ENCODE peak calls at places on chromosomes 3 and 15, in ten cellular contexts. X is cardiac muscle cell, P is WTC11, H is A549, T is astrocyte of the spinal cord, U is psoas muscle, I is glutamatergic neuron, B is endothelial cell, M is H9, A is stomach. O is an unnamed sample.

GRCh38 chr3:42397644-42398043 is 12.8 kb downstream of the LYZL4 start:
- DNase-seq in H (no peak), X (no peak), M (no peak), I (no peak), A (no peak), P (no peak), B (no peak), T (no peak), U (no peak), O (no peak)

GRCh38 chr3:52774901-52775864 is 2.2 kb upstream of the ITIH1 start:
- DNase-seq in M (no peak), B (no peak), I (no peak), P (no peak), T (no peak), A (peak), X (no peak), H (no peak), U (no peak), O (peak)

GRCh38 chr15:61051570-61052031 is 177.5 kb downstream of the RORA start:
- DNase-seq in P (peak), U (peak), B (peak), I (no peak), M (peak), A (no peak), T (peak), H (peak), X (peak), O (peak)

GRCh38 chr15:30783019-30783418 is 120.7 kb upstream of the FAN1 start:
- DNase-seq in B (no peak), M (no peak), X (no peak), U (no peak), P (no peak), A (no peak), H (no peak), T (no peak), I (no peak), O (no peak)

GRCh38 chr15:66744610-66745279 is 42.7 kb downstream of the SMAD6 start:
- DNase-seq in I (no peak), H (no peak), T (no peak), X (no peak), P (no peak), A (no peak), B (no peak), M (no peak), U (no peak), O (no peak)

GRCh38 chr3:16064660-16065414 is 109.6 kb upstream of the GALNT15 start:
- DNase-seq in U (peak), I (no peak), P (no peak), B (no peak), X (peak), A (no peak), M (no peak), T (peak), H (peak), O (peak)

GRCh38 chr3:114827495-114827894 is 319.6 kb downstream of the ZBTB20 start:
- DNase-seq in H (peak), M (no peak), B (no peak), P (no peak), A (no peak), T (peak), X (peak), I (no peak), U (no peak), O (peak)

GRCh38 chr3:138222316-138222715 is 35.2 kb downstream of the ARMC8 start:
- DNase-seq in M (no peak), H (no peak), X (no peak), I (no peak), U (no peak), B (no peak), P (no peak), A (no peak), T (no peak), O (no peak)

GRCh38 chr3:194988495-194989165 is 282.3 kb downstream of the XXYLT1 start:
- DNase-seq in P (no peak), T (no peak), X (no peak), A (no peak), B (no peak), M (no peak), I (no peak), H (no peak), U (no peak), O (no peak)

GRCh38 chr3:33919312-33919711 is 120.9 kb downstream of the PDCD6IP start:
- DNase-seq in A (no peak), B (no peak), U (no peak), I (no peak), M (no peak), H (no peak), X (no peak), T (no peak), P (no peak), O (no peak)

GRCh38 chr3:33919721-33920120 is 121.3 kb downstream of the PDCD6IP start:
- DNase-seq in X (no peak), A (no peak), I (no peak), M (no peak), P (no peak), H (no peak), T (no peak), B (no peak), U (no peak), O (no peak)

GRCh38 chr3:33918357-33918756 is 119.9 kb downstream of the PDCD6IP start:
- DNase-seq in U (no peak), M (no peak), X (no peak), T (peak), A (no peak), I (no peak), P (no peak), H (no peak), B (no peak), O (no peak)

GRCh38 chr3:33921608-33922007 is 123.2 kb downstream of the PDCD6IP start:
- DNase-seq in A (no peak), B (no peak), T (no peak), U (no peak), I (no peak), P (no peak), X (no peak), H (no peak), M (no peak), O (no peak)

DNA sequence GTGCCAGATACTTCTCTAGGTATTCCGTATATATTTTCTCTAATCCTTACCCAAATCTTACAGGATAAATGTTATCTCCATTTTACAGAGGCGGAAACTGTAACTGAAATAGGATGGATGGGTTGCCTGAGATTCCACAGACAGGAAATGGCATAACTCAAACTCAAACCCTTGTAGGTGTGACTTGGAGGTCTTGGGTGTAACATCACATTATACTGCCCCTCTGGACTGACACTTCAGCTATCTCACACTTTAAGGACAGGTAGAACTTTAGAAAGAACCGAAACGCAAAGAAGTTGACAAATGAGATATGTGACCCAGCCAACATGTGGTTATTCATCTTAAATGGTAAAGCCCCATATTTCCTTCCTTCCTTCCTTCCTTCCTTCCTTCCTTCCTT is 122.1 kb downstream of the PDCD6IP start:
- DNase-seq in B (no peak), U (no peak), T (no peak), P (no peak), X (no peak), M (no peak), H (no peak), I (no peak), A (no peak), O (no peak)
- TF ChIP-seq CTCF in B (no peak), U (no peak), T (no peak), P (no peak), X (no peak), M (no peak), H (no peak), I (no peak), A (no peak), O (no peak)

GRCh38 chr15:100383302-100384107 is 41.7 kb upstream of the ADAMTS17 start:
- DNase-seq in X (peak), P (peak), T (peak), I (no peak), U (no peak), H (peak), A (no peak), M (peak), B (peak), O (peak)
- TF ChIP-seq CTCF in X (peak), P (peak), T (peak), I (peak), U (peak), H (peak), A (no peak), M (peak), B (peak), O (peak)

GRCh38 chr3:9201278-9201677 is 48.2 kb downstream of the SRGAP3 start:
- DNase-seq in A (no peak), I (peak), T (no peak), P (no peak), M (no peak), H (no peak), X (no peak), B (no peak), U (no peak), O (no peak)
- TF ChIP-seq CTCF in A (no peak), I (no peak), T (no peak), P (no peak), M (no peak), H (no peak), X (no peak), B (no peak), U (no peak), O (no peak)

GRCh38 chr15:35738370-35738769 is 192.4 kb upstream of the DPH6 start:
- DNase-seq in T (peak), P (no peak), X (peak), I (no peak), M (peak), A (no peak), B (no peak), H (no peak), U (no peak), O (no peak)
- TF ChIP-seq CTCF in T (no peak), P (no peak), X (no peak), I (no peak), M (no peak), A (no peak), B (no peak), H (no peak), U (no peak), O (no peak)